ENCODE peak calls at places on chromosome 19, in four cellular contexts. S is HL-60, Q is GM12878, C is K562. R is an unnamed sample.

GRCh38 chr19:40982594-40983101 is 8.4 kb upstream of the CYP2B6 start:
- DNase-seq in Q (no peak), C (no peak), S (no peak), R (no peak)

GRCh38 chr19:39582442-39582841 is 19.9 kb upstream of the LGALS13 start:
- DNase-seq in Q (no peak), S (no peak), C (no peak), R (no peak)

GRCh38 chr19:42762782-42763181 is 2.7 kb downstream of the PSG8 start:
- DNase-seq in S (no peak), C (no peak), Q (no peak), R (no peak)

GRCh38 chr19:54412877-54413276 is 2.4 kb upstream of the TTYH1 start:
- DNase-seq in S (no peak), C (no peak), Q (no peak), R (no peak)

GRCh38 chr19:4908311-4908710 is 990 bp upstream of the UHRF1 start:
- DNase-seq in S (no peak), C (no peak), Q (no peak), R (no peak)

GRCh38 chr19:4177146-4177545 is 5.2 kb downstream of the SIRT6 start:
- DNase-seq in S (no peak), C (no peak), Q (no peak), R (no peak)

GRCh38 chr19:4524808-4525562 is 6.7 kb upstream of the PLIN4 start:
- DNase-seq in S (peak; percentile 69), Q (no peak), C (peak; percentile 76), R (peak; percentile 75)

GRCh38 chr19:53877361-53877766 is 4.6 kb upstream of the PRKCG start:
- DNase-seq in Q (no peak), C (no peak), S (no peak), R (no peak)

GRCh38 chr19:51688665-51689571 is 4.2 kb upstream of the SPACA6 start:
- DNase-seq in S (no peak), Q (no peak), C (peak; percentile 79), R (no peak)

DNA sequence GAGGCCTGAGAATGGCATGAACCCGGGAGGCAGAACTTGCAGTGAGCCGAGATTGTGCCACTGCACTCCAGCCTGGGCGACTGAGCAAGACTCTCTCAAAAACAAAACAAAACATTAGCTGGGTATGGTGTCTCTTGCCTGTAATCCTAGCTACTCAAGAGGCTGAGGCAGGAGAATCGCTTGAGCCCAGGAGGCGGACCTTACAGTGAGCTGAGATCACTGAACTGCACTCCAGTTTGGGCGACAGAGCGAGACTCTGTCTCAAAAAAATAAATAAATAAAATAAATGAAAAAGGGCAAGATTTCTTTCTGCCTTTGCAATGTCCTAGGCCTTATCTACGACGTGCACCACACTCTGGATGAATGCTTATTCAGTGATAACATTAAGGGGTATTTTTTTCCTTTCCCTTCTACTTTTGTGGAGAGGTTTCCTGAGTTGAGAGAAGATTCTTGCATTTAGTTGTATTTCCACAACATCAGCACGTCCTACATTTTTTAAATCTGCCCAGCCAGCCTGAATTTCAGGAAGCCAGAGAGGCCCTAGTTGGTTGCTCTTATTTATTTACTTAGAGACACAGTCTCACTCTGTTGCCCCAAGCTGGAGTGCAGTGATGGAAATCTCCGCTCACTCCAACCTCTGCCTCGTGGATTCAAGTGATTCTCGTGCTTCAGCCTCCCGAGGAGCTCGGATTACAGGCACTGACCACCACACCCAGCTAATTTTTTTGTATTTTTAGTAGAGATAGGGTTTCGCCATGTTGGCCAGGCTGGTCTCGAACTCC is 26.1 kb upstream of the OR1M1 start:
- DNase-seq in Q (no peak), C (peak; percentile 25), S (no peak), R (no peak)
- TF ChIP-seq POLR2AphosphoS5 in Q (no peak), C (no peak), S (no peak), R (no peak)

GRCh38 chr19:23482829-23483228 is 87.6 kb upstream of the ZNF91 start:
- DNase-seq in Q (no peak), C (no peak), S (no peak), R (no peak)
- TF ChIP-seq SPI1 in Q (no peak), C (no peak), S (no peak), R (no peak)

DNA sequence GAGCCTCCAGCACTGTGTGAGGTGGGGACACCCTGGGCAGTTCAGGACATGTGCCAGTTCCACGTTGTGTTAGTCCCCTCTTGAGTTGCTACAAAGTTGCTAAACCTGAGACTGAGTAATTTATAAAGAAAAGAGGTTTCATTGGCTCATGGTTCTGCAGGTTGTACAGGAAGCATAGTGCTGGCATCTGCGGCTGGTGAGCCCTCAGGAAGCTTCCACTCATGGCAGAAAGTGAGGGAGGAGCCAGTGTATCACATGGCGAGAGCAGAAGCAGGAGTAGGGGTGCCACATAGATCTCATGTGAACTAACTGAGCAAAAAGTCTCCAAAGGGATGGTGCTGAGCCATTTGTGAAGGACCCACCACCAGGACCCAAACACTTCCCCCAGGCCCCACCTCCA is 33.2 kb downstream of the TRPM4 start:
- DNase-seq in S (no peak), Q (no peak), C (no peak), R (no peak)
- TF ChIP-seq POLR2AphosphoS5 in S (no peak), Q (no peak), C (no peak), R (no peak)

DNA sequence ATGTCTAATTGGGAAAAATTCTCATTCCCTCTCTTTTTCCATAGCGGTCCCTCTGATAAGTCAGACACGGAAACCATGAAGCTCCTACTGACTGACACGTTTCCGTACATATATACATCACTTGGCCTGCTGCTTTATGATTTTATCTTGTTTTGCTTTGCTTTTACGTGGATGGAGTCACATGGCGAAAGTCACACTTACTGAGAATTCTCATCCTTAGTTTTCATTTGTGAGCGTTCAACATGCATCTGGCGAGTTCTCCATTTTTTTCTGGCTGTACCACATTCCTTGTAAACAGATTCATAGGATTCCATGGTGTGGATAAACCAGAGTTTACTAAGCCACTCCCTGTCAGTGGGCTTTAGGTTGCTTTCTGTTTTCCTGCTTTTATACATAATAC is 21.2 kb downstream of the PGPEP1 start:
- DNase-seq in C (no peak), Q (no peak), S (no peak), R (no peak)
- TF ChIP-seq SPI1 in C (no peak), Q (no peak), S (no peak), R (no peak)